ENCODE peak calls at places on chromosomes 4 and X, in nine cellular contexts. Q is Karpas-422, U is PC-3, V is GM23338, T is GM23248, S is PC-9, F is OCI-LY7, K is HCT116, B is MM.1S. D is an unnamed sample.

GRCh38 chr4:168632246-168632832 is 135.5 kb downstream of the PALLD start:
- DNase-seq in Q (no peak), U (peak; percentile 43), V (peak; percentile 76), T (peak; percentile 35), S (no peak), F (no peak), K (no peak), B (no peak), D (no peak)

GRCh38 chrX:95071052-95071451 is 1397.0 kb downstream of the FAM133A start:
- DNase-seq in Q (no peak), U (no peak), V (no peak), T (peak; percentile 11), S (no peak), F (no peak), K (no peak), B (no peak), D (no peak)

GRCh38 chr4:76546282-76547166 is 111.5 kb downstream of the SHROOM3 start:
- DNase-seq in Q (no peak), U (peak; percentile 82), V (no peak), T (peak; percentile 93), S (peak; percentile 54), F (no peak), K (no peak), B (no peak), D (peak; percentile 37)

GRCh38 chr4:179941911-179942310 is 2301.3 kb upstream of the TENM3 start:
- DNase-seq in Q (no peak), U (no peak), V (no peak), T (no peak), S (no peak), F (no peak), K (no peak), B (peak; percentile 32), D (no peak)

GRCh38 chr4:190020790-190021717 is 6.0 kb downstream of the FRG2 start:
- DNase-seq in Q (no peak), U (peak; percentile 60), V (peak; percentile 92), T (peak; percentile 59), S (no peak), F (no peak), K (no peak), B (no peak), D (peak; percentile 61)

GRCh38 chr4:180784940-180785339 is 1458.3 kb upstream of the TENM3 start:
- DNase-seq in Q (no peak), U (no peak), V (no peak), T (no peak), S (no peak), F (no peak), K (no peak), B (no peak), D (no peak)

GRCh38 chr4:88043001-88043400 is 35.6 kb downstream of the PKD2 start:
- DNase-seq in Q (no peak), U (no peak), V (no peak), T (no peak), S (no peak), F (no peak), K (no peak), B (no peak), D (no peak)

GRCh38 chrX:103212749-103213457 is 2.0 kb upstream of the BEX4 start:
- DNase-seq in Q (no peak), U (no peak), V (no peak), T (no peak), S (no peak), F (no peak), K (no peak), B (no peak), D (no peak)

GRCh38 chr4:121749225-121749624 is 15.7 kb downstream of the SMIM43 start:
- DNase-seq in Q (no peak), U (no peak), V (peak; percentile 89), T (no peak), S (no peak), F (no peak), K (no peak), B (no peak), D (no peak)

GRCh38 chr4:149426461-149426860 is 389.2 kb downstream of the IQCM start:
- DNase-seq in Q (no peak), U (peak; percentile 13), V (no peak), T (peak; percentile 74), S (no peak), F (no peak), K (no peak), B (no peak), D (no peak)

GRCh38 chr4:72352746-72353145 is 216.3 kb downstream of the ADAMTS3 start:
- DNase-seq in Q (no peak), U (peak; percentile 88), V (no peak), T (peak; percentile 13), S (peak; percentile 8), F (no peak), K (no peak), B (no peak), D (no peak)

GRCh38 chr4:155819066-155819465 is 47.0 kb downstream of the ASIC5 start:
- DNase-seq in Q (no peak), U (peak; percentile 54), V (no peak), T (no peak), S (no peak), F (no peak), K (no peak), B (no peak), D (no peak)

GRCh38 chrX:119067023-119067739 is 5.6 kb upstream of the CT47C1 start:
- DNase-seq in Q (peak; percentile 93), U (peak; percentile 82), V (peak; percentile 64), T (peak; percentile 80), S (peak; percentile 71), F (peak; percentile 43), K (peak; percentile 26), B (peak; percentile 37), D (peak; percentile 69)

GRCh38 chrX:115584715-115585114 is 23.7 kb downstream of the PLS3 start:
- DNase-seq in Q (no peak), U (peak; percentile 51), V (no peak), T (peak; percentile 74), S (no peak), F (no peak), K (no peak), B (no peak), D (no peak)

GRCh38 chrX:42096262-42096939 is 173.0 kb upstream of the CASK start:
- DNase-seq in Q (no peak), U (peak; percentile 67), V (no peak), T (peak; percentile 85), S (peak; percentile 21), F (no peak), K (peak; percentile 2), B (no peak), D (peak; percentile 77)

GRCh38 chrX:65196758-65197371 is 220.6 kb upstream of the ZC4H2 start:
- DNase-seq in Q (no peak), U (peak; percentile 44), V (peak; percentile 75), T (peak; percentile 18), S (no peak), F (peak; percentile 64), K (no peak), B (no peak), D (peak; percentile 71)

GRCh38 chrX:17967888-17968287 is 106.8 kb upstream of the RAI2 start:
- DNase-seq in Q (no peak), U (no peak), V (peak; percentile 9), T (no peak), S (no peak), F (no peak), K (no peak), B (no peak), D (peak; percentile 38)

GRCh38 chr4:150123982-150124670 is 45.9 kb downstream of the DCLK2 start:
- DNase-seq in Q (no peak), U (no peak), V (no peak), T (no peak), S (no peak), F (no peak), K (no peak), B (no peak), D (no peak)

GRCh38 chr4:48196758-48197504 is 62.9 kb upstream of the TXK start:
- DNase-seq in Q (peak; percentile 51), U (no peak), V (no peak), T (no peak), S (no peak), F (peak; percentile 29), K (no peak), B (peak; percentile 87), D (no peak)

GRCh38 chrX:134658421-134658896 is at the start of gene PLAC1:
- DNase-seq in Q (no peak), U (peak; percentile 30), V (no peak), T (no peak), S (no peak), F (no peak), K (no peak), B (no peak), D (no peak)

GRCh38 chr4:106334732-106335131 is 18.4 kb downstream of the AIMP1 start:
- DNase-seq in Q (no peak), U (no peak), V (no peak), T (no peak), S (no peak), F (no peak), K (no peak), B (no peak), D (no peak)
- H3K9me2 ChIP-seq in Q (no peaks in the 10 kb centered on the region), U (no peaks in the 10 kb centered on the region), V (no peaks in the 10 kb centered on the region), T (no peaks in the 10 kb centered on the region), S (no peaks in the 10 kb centered on the region), F (no peaks in the 10 kb centered on the region), K (no peaks in the 10 kb centered on the region), B (no peaks in the 10 kb centered on the region), D (no peaks in the 10 kb centered on the region)

DNA sequence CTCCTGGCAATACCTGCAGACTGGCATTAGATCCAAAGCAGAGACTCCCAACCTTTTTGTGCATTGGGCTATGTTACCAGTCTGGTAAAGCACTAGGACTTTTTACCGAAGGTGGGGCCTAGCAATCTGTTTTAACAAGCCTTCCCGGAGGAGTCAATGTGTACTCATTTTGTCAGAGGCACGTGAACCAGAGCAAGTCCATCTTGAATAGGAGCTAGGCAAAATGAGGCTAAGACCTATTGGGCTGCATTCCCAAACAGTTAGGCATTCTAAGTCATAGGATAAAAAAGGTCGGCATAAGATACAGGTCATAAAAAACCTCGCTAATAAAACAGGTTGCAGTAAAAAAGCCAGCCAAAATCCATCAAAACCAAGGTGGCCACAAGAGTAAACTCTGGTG is 22.3 kb downstream of the ADGRA3 start:
- DNase-seq in Q (no peak), U (peak; percentile 43), V (no peak), T (no peak), S (no peak), F (no peak), K (no peak), B (no peak), D (no peak)
- H3K9me2 ChIP-seq in Q (no peaks in the 10 kb centered on the region), U (no peaks in the 10 kb centered on the region), V (no peaks in the 10 kb centered on the region), T (no peaks in the 10 kb centered on the region), S (no peaks in the 10 kb centered on the region), F (no peaks in the 10 kb centered on the region), K (no peaks in the 10 kb centered on the region), B (no peaks in the 10 kb centered on the region), D (no peaks in the 10 kb centered on the region)

DNA sequence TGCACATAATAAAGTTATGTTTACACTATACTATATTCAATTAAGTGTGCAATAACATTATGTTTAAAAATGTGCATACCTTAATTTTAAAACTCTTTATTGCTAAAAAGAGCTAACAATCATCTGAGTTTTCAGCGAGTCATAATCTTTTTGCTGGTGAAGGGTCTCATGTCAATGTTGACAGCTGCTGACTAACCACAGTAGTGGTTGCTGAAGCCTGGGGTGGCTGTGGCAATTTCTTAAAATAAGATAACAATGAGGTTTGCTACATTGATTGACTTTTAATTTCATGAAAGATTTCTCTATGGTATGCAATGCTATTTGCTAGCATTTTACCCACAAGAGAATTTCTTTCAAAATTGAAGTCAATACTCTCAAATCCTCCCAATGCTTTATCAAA is 58.6 kb downstream of the C4orf46 start:
- DNase-seq in Q (no peak), U (peak; percentile 29), V (no peak), T (no peak), S (no peak), F (no peak), K (no peak), B (no peak), D (no peak)
- H3K9me2 ChIP-seq in Q (no peaks in the 10 kb centered on the region), U (no peaks in the 10 kb centered on the region), V (no peaks in the 10 kb centered on the region), T (no peaks in the 10 kb centered on the region), S (no peaks in the 10 kb centered on the region), F (no peaks in the 10 kb centered on the region), K (no peaks in the 10 kb centered on the region), B (no peaks in the 10 kb centered on the region), D (no peaks in the 10 kb centered on the region)

GRCh38 chr4:9947168-9948062 is 73.9 kb downstream of the SLC2A9 start:
- DNase-seq in Q (no peak), U (no peak), V (no peak), T (no peak), S (no peak), F (no peak), K (no peak), B (no peak), D (no peak)
- H3K9me2 ChIP-seq in Q (no peaks in the 10 kb centered on the region), U (no peaks in the 10 kb centered on the region), V (no peaks in the 10 kb centered on the region), T (no peaks in the 10 kb centered on the region), S (no peaks in the 10 kb centered on the region), F (no peaks in the 10 kb centered on the region), K (no peaks in the 10 kb centered on the region), B (no peaks in the 10 kb centered on the region), D (no peaks in the 10 kb centered on the region)

D was measured in hepatocyte.